ENCODE peak calls at places on chromosomes 1 and 21, in seven cellular contexts. C is mesenchymal stem cell, P is hepatocyte, N is DND-41, W is PC-3, R is OCI-LY7, V is IMR-90. F is an unnamed sample.

GRCh38 chr1:155801149-155801548 is 55.9 kb downstream of the GON4L start:
- DNase-seq in C (peak), P (no peak), N (no peak), W (peak), R (no peak), V (peak), F (peak)

GRCh38 chr1:177873238-177873637 is 96.6 kb downstream of the SEC16B start:
- DNase-seq in C (peak), P (peak), N (no peak), W (peak), R (no peak), V (peak), F (peak)

GRCh38 chr21:22842875-22843274 is 1844.7 kb downstream of the NCAM2 start:
- DNase-seq in C (no peak), P (no peak), N (no peak), W (no peak), R (no peak), V (no peak), F (no peak)

GRCh38 chr1:224107282-224107625 is 6.7 kb upstream of the FBXO28 start:
- DNase-seq in C (no peak), P (no peak), N (no peak), W (no peak), R (no peak), V (no peak), F (no peak)

GRCh38 chr1:248111157-248111556 is 16.2 kb downstream of the OR2L13 start:
- DNase-seq in C (peak), P (no peak), N (no peak), W (no peak), R (no peak), V (no peak), F (no peak)

GRCh38 chr1:156809281-156809680 is 7.4 kb downstream of the SH2D2A start:
- DNase-seq in C (no peak), P (no peak), N (no peak), W (no peak), R (no peak), V (no peak), F (no peak)

GRCh38 chr1:234535763-234536515 is 57.0 kb upstream of the TARBP1 start:
- DNase-seq in C (peak), P (peak), N (no peak), W (no peak), R (no peak), V (peak), F (no peak)

GRCh38 chr1:111045033-111045722 is 81.5 kb upstream of the LRIF1 start:
- DNase-seq in C (no peak), P (peak), N (no peak), W (peak), R (no peak), V (no peak), F (peak)

GRCh38 chr1:247576514-247576913 is 11.6 kb upstream of the OR2G2 start:
- DNase-seq in C (peak), P (no peak), N (no peak), W (peak), R (peak), V (no peak), F (no peak)

GRCh38 chr21:14753069-14753465 is 207.0 kb upstream of the SAMSN1 start:
- DNase-seq in C (no peak), P (no peak), N (no peak), W (no peak), R (no peak), V (no peak), F (no peak)

GRCh38 chr1:116203936-116204335 is 92.7 kb downstream of the MAB21L3 start:
- DNase-seq in C (no peak), P (no peak), N (no peak), W (no peak), R (no peak), V (no peak), F (no peak)

GRCh38 chr1:85584923-85585322 is 4.4 kb downstream of the CCN1 start:
- DNase-seq in C (no peak), P (no peak), N (no peak), W (no peak), R (no peak), V (peak), F (peak)

GRCh38 chr1:25544243-25544764 is 898 bp downstream of the LDLRAP1 start:
- DNase-seq in C (no peak), P (no peak), N (no peak), W (peak), R (peak), V (no peak), F (no peak)

GRCh38 chr1:228281631-228282328 is 73.9 kb downstream of the OBSCN start:
- DNase-seq in C (no peak), P (no peak), N (no peak), W (no peak), R (no peak), V (no peak), F (no peak)

GRCh38 chr1:11061652-11062365 is 2.0 kb upstream of the SRM start:
- DNase-seq in C (no peak), P (no peak), N (no peak), W (no peak), R (peak), V (no peak), F (no peak)

GRCh38 chr1:99992044-99992722 is 22.4 kb downstream of the SLC35A3 start:
- DNase-seq in C (no peak), P (no peak), N (no peak), W (no peak), R (no peak), V (no peak), F (peak)

GRCh38 chr21:42135386-42136040 is 64.4 kb downstream of the UMODL1 start:
- DNase-seq in C (no peak), P (no peak), N (no peak), W (no peak), R (no peak), V (no peak), F (no peak)

GRCh38 chr1:231781887-231782286 is 155.3 kb downstream of the DISC1 start:
- DNase-seq in C (no peak), P (no peak), N (no peak), W (peak), R (no peak), V (no peak), F (peak)

GRCh38 chr1:204564835-204565234 is 48.6 kb downstream of the MDM4 start:
- DNase-seq in C (no peak), P (no peak), N (no peak), W (no peak), R (peak), V (no peak), F (no peak)

GRCh38 chr1:207393610-207394009 is 60.5 kb upstream of the CR2 start:
- DNase-seq in C (peak), P (peak), N (no peak), W (peak), R (no peak), V (peak), F (peak)

GRCh38 chr1:214331827-214332423 is 51.0 kb downstream of the SMYD2 start:
- DNase-seq in C (peak), P (peak), N (peak), W (peak), R (peak), V (peak), F (peak)

GRCh38 chr21:36704281-36704957 is 5.5 kb downstream of the SIM2 start:
- DNase-seq in C (no peak), P (no peak), N (no peak), W (no peak), R (no peak), V (peak), F (no peak)

GRCh38 chr1:115313173-115313572 is 24.9 kb downstream of the NGF start:
- DNase-seq in C (no peak), P (no peak), N (no peak), W (no peak), R (no peak), V (no peak), F (no peak)

GRCh38 chr1:116886532-116886931 is 23.2 kb upstream of the PTGFRN start:
- DNase-seq in C (peak), P (peak), N (no peak), W (peak), R (no peak), V (peak), F (no peak)

GRCh38 chr21:38343691-38344090 is 86.9 kb downstream of the KCNJ15 start:
- DNase-seq in C (peak), P (peak), N (no peak), W (peak), R (no peak), V (peak), F (no peak)

GRCh38 chr1:3609016-3609768 is 2.1 kb downstream of the MEGF6 start:
- DNase-seq in C (no peak), P (no peak), N (no peak), W (no peak), R (no peak), V (no peak), F (no peak)

GRCh38 chr1:32580348-32581017 is 41.3 kb downstream of the ZBTB8A start:
- DNase-seq in C (no peak), P (no peak), N (no peak), W (no peak), R (no peak), V (no peak), F (no peak)

GRCh38 chr1:222554177-222554576 is 6.3 kb upstream of the HHIPL2 start:
- DNase-seq in C (no peak), P (no peak), N (no peak), W (peak), R (no peak), V (no peak), F (no peak)

GRCh38 chr1:169115891-169116585 is 9.5 kb downstream of the ATP1B1 start:
- DNase-seq in C (peak), P (peak), N (no peak), W (no peak), R (peak), V (peak), F (no peak)

GRCh38 chr1:58718435-58718834 is 18.6 kb upstream of the MYSM1 start:
- DNase-seq in C (peak), P (no peak), N (peak), W (no peak), R (no peak), V (peak), F (no peak)
- H3K4me2 ChIP-seq in C (no peak), P (no peak), N (peak), W (no peak), R (no peak), V (no peak), F (no peak)

GRCh38 chr1:51518730-51519047 is 377 bp downstream of the EPS15 start:
- DNase-seq in C (no peak), P (peak), N (peak), W (peak), R (peak), V (peak), F (peak)
- H2AFZ ChIP-seq in C (peak), P (peak), N (peak), W (peak), R (peak), V (peak), F (peak)

DNA sequence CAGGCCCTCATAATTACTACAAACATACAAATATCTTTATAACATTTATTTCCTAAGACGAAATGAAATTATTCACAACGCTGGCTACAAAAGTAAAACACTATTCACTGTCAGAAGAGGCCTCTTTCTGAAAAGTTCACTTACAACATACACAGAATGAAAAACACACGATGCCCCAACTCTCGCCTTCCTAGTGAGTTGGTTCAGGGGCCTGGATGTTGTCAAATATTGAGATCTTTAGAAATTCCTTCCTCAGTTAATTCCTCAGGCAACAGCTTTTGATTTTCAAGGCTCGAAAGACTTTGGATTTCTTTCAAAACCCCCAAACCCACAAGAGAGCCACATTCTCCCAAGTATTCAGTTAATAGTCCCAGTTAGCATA is 14.2 kb upstream of the KCNE1 start:
- DNase-seq in C (no peak), P (no peak), N (no peak), W (peak), R (no peak), V (no peak), F (no peak)
- H3K4me2 ChIP-seq in C (peak), P (peak), N (peak), W (peak), R (peak), V (peak), F (peak)

GRCh38 chr1:19331262-19331878 is 19.2 kb downstream of the SLC66A1 start:
- DNase-seq in C (no peak), P (no peak), N (no peak), W (no peak), R (no peak), V (no peak), F (no peak)

GRCh38 chr1:19329188-19329587 is 17.1 kb downstream of the SLC66A1 start:
- DNase-seq in C (no peak), P (no peak), N (no peak), W (no peak), R (no peak), V (no peak), F (no peak)

GRCh38 chr1:19329611-19330010 is 17.5 kb downstream of the SLC66A1 start:
- DNase-seq in C (no peak), P (no peak), N (no peak), W (no peak), R (no peak), V (no peak), F (no peak)

GRCh38 chr1:19328486-19328885 is 16.4 kb downstream of the SLC66A1 start:
- DNase-seq in C (no peak), P (no peak), N (no peak), W (no peak), R (no peak), V (no peak), F (no peak)

DNA sequence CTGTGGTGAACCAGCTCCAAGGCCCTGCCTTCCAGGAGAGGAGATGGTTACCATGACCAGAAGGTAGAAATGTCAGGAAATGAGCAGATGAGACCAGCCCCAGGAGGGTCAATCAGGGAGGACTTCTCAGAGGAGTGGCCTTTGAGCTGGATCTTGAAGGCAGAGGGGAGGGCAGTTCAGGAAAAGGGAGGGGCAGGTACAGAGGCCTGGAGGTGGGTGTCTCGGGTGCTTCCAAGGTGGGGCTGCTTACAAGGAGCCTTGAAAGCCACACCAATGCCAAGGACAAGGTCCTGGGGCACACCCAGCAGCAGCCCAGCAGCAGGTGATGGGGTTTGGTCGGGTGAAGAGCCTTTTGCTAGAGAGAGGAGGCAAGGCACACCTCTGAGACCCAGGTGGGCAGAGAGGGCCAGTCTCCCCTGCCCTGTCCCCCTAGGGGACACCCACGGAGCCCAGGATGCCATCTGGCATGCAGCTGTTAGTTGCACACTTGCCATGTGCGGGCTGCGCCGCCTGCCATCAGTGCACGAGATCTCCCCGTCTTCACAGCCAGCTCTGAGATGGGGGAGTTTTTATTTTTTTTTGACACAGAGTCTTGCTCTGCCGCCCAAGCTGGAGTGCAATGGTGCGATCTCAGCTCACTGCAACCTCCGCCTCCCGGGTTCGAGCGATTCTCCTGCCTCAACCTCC is 18.5 kb downstream of the SLC66A1 start:
- DNase-seq in C (no peak), P (no peak), N (no peak), W (no peak), R (no peak), V (no peak), F (no peak)
- H2AFZ ChIP-seq in C (no peak), P (no peak), N (no peak), W (no peak), R (no peak), V (no peak), F (no peak)

DNA sequence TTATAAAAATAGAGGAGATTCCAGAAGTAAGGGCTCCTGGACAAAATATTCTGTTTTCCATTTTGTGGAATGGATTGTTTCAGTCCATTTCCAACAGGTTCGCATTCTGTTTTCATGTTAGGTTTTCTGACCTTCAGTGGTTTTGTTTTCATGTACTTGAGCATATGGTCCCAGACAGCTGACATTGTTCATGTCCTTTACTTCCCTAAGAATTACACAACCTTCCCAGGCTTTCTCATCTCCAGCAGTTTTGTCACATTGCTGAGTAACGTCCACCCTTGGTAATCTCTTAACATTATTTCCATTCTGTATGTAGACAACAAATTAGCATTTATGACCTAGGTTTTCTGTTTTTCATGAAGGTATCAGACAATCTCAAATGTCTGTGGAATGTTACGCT is 21.0 kb upstream of the ERRFI1 start:
- DNase-seq in C (peak), P (no peak), N (no peak), W (peak), R (no peak), V (peak), F (peak)
- H3K4me2 ChIP-seq in C (no peak), P (peak), N (no peak), W (peak), R (no peak), V (no peak), F (no peak)

GRCh38 chr1:48940946-48941732 is 164.4 kb upstream of the BEND5 start:
- DNase-seq in C (no peak), P (no peak), N (no peak), W (no peak), R (no peak), V (no peak), F (no peak)
- H2AFZ ChIP-seq in C (no peak), P (no peak), N (no peak), W (no peak), R (no peak), V (no peak), F (no peak)

GRCh38 chr21:26388731-26389231 is 184.3 kb downstream of the CYYR1 start:
- DNase-seq in C (peak), P (no peak), N (no peak), W (peak), R (no peak), V (peak), F (peak)
- H3K4me2 ChIP-seq in C (no peak), P (no peak), N (no peak), W (peak), R (no peak), V (peak), F (no peak)